ENCODE peak calls at places on chromosomes 2 and 18, in six cellular contexts. U, I, O, W, K and E are unnamed samples.
A peak's percentile ranks its signal among the peaks of the same experiment; 100 is the strongest.

GRCh38 chr2:100151310-100151709 is 8.9 kb upstream of the AFF3 start:
- DNase-seq in U (no peak), O (no peak), I (no peak), W (no peak), K (no peak), E (no peak)

GRCh38 chr2:177592397-177592796 is 199.8 kb downstream of the AGPS start:
- DNase-seq in U (no peak), W (no peak), I (no peak), O (no peak), K (no peak), E (no peak)

GRCh38 chr2:181190711-181191110 is 210.3 kb downstream of the UBE2E3 start:
- DNase-seq in I (no peak), U (no peak), O (no peak), W (no peak), K (no peak), E (peak; percentile 42)

GRCh38 chr2:203476881-203477280 is 58.2 kb downstream of the RAPH1 start:
- DNase-seq in I (no peak), W (no peak), O (no peak), K (no peak), U (no peak), E (no peak)

GRCh38 chr18:75183973-75184372 is 25.0 kb downstream of the PTGR3 start:
- DNase-seq in O (no peak), U (no peak), I (no peak), K (no peak), W (no peak), E (no peak)

GRCh38 chr2:176130153-176130916 is 830 bp downstream of the HOXD8 start:
- DNase-seq in I (peak; percentile 64), W (no peak), O (no peak), K (peak; percentile 82), U (peak; percentile 34), E (no peak)

GRCh38 chr2:217954051-217954450 is 48.7 kb downstream of the TNS1 start:
- DNase-seq in W (no peak), O (no peak), K (no peak), I (no peak), U (no peak), E (no peak)

GRCh38 chr2:226802573-226802972 is 3.0 kb upstream of the IRS1 start:
- DNase-seq in U (no peak), O (peak; percentile 86), I (peak; percentile 26), W (no peak), K (peak; percentile 59), E (peak; percentile 90)

GRCh38 chr18:77403969-77404535 is 154.4 kb downstream of the GALR1 start:
- DNase-seq in O (no peak), W (no peak), U (no peak), I (no peak), K (no peak), E (no peak)

GRCh38 chr2:16014041-16014787 is 73.9 kb downstream of the MYCN start:
- DNase-seq in O (no peak), K (no peak), U (no peak), W (no peak), I (no peak), E (no peak)

GRCh38 chr2:50556934-50557575 is 474.9 kb downstream of the NRXN1 start:
- DNase-seq in O (no peak), K (no peak), W (no peak), I (no peak), U (no peak), E (no peak)

GRCh38 chr2:15860760-15861159 is 79.6 kb upstream of the MYCN start:
- DNase-seq in K (no peak), O (no peak), W (no peak), I (no peak), U (no peak), E (no peak)

GRCh38 chr2:182018218-182018617 is 32.6 kb downstream of the PPP1R1C start:
- DNase-seq in O (no peak), U (no peak), K (peak; percentile 38), I (no peak), W (no peak), E (no peak)

GRCh38 chr2:203225423-203226039 is 13.3 kb upstream of the CYP20A1 start:
- DNase-seq in O (peak; percentile 35), I (no peak), W (no peak), K (peak; percentile 32), U (no peak), E (peak; percentile 43)

GRCh38 chr2:120607996-120608395 is 127.7 kb upstream of the GLI2 start:
- DNase-seq in U (no peak), K (no peak), O (no peak), W (no peak), I (no peak), E (no peak)

GRCh38 chr18:74436158-74436755 is 20.9 kb downstream of the DIPK1C start:
- DNase-seq in W (no peak), I (no peak), K (no peak), U (no peak), O (no peak), E (no peak)

GRCh38 chr2:145012806-145013205 is 492.9 kb upstream of the ZEB2 start:
- DNase-seq in O (no peak), U (no peak), I (no peak), K (no peak), W (no peak), E (peak; percentile 9)

GRCh38 chr2:233417282-233417681 is 63.0 kb downstream of the DGKD start:
- DNase-seq in I (no peak), O (no peak), U (no peak), W (no peak), K (no peak), E (no peak)

GRCh38 chr2:218406949-218407703 is 7.5 kb downstream of the CTDSP1 start:
- DNase-seq in O (no peak), U (no peak), I (no peak), K (peak; percentile 39), W (peak; percentile 27), E (peak; percentile 83)

GRCh38 chr2:241136661-241137260 is 12.5 kb downstream of the PASK start:
- DNase-seq in W (no peak), I (no peak), K (no peak), O (no peak), U (no peak), E (no peak)

GRCh38 chr2:41500895-41501294 is 546.9 kb upstream of the PKDCC start:
- DNase-seq in W (no peak), K (no peak), U (no peak), O (no peak), I (no peak), E (no peak)

GRCh38 chr2:18551623-18552022 is 8.8 kb downstream of the RDH14 start:
- DNase-seq in K (no peak), W (no peak), U (no peak), O (no peak), I (no peak), E (no peak)

GRCh38 chr2:3126686-3127278 is 250.8 kb downstream of the EIPR1 start:
- DNase-seq in O (no peak), U (no peak), K (peak; percentile 65), W (no peak), I (no peak), E (no peak)

GRCh38 chr2:201628545-201628944 is 14.8 kb downstream of the TMEM237 start:
- DNase-seq in O (no peak), U (no peak), I (no peak), W (no peak), K (no peak), E (no peak)

GRCh38 chr18:26574958-26575864 is 26.9 kb upstream of the KCTD1 start:
- DNase-seq in I (no peak), O (peak; percentile 52), W (no peak), K (peak; percentile 34), U (peak; percentile 64), E (peak; percentile 27)

GRCh38 chr2:105873281-105873680 is 128.6 kb downstream of the NCK2 start:
- DNase-seq in I (no peak), U (no peak), O (no peak), W (no peak), K (no peak), E (peak; percentile 61)

GRCh38 chr2:24907106-24907505 is 12.9 kb downstream of the ADCY3 start:
- DNase-seq in I (no peak), O (no peak), K (peak; percentile 23), U (no peak), W (no peak), E (peak; percentile 58)

GRCh38 chr2:67883316-67884080 is 179.3 kb downstream of the C1D start:
- DNase-seq in I (no peak), W (no peak), K (peak; percentile 64), U (no peak), O (no peak), E (no peak)

GRCh38 chr18:23499571-23499889 is 3.8 kb upstream of the RMC1 start:
- DNase-seq in U (no peak), I (no peak), W (no peak), K (no peak), O (no peak), E (no peak)

GRCh38 chr2:215712219-215712849 is 276.5 kb upstream of the FN1 start:
- DNase-seq in W (no peak), I (no peak), U (no peak), O (peak; percentile 18), K (peak; percentile 92), E (no peak)

GRCh38 chr2:3078684-3079083 is 298.9 kb downstream of the EIPR1 start:
- DNase-seq in O (no peak), K (no peak), U (no peak), I (no peak), W (no peak), E (no peak)

GRCh38 chr2:134763164-134763710 is 44.4 kb upstream of the TMEM163 start:
- DNase-seq in I (no peak), O (no peak), K (peak; percentile 12), U (no peak), W (no peak), E (no peak)
- TF ChIP-seq MYC in I (no peak), O (no peak), K (no peak), U (no peak), W (no peak), E (no peak)

DNA sequence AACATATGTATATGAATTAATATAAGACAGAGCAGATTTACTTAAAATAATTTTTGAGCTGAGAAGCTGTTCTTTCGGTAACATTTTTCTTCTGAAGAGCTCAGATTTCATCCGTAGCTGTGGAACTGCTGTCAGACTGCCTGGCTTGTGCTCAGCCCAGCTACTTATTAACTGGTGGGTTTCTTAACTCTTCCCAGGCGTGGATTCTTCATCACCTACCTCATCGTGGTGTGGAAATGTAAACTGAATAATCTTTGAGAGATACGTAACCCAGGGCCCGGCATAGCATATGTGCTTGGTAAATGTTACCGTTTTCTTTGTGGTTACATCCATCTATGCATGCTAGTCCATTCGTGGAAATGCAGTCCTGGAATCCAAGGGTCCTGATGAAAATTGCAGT is 145.0 kb downstream of the MCFD2 start:
- DNase-seq in U (peak; percentile 55), O (peak; percentile 90), K (no peak), W (no peak), I (no peak), E (no peak)
- TF ChIP-seq CTCF in U (no peak), O (no peak), K (no peak), W (no peak), I (no peak), E (no peak)

GRCh38 chr2:104820126-104820525 is 33.8 kb upstream of the POU3F3 start:
- DNase-seq in K (no peak), U (no peak), O (no peak), W (no peak), I (no peak), E (no peak)
- TF ChIP-seq POLR2A in K (no peak), U (no peak), O (no peak), W (no peak), I (no peak), E (no peak)

GRCh38 chr18:54775686-54776085 is 52.6 kb upstream of the RAB27B start:
- DNase-seq in U (peak; percentile 62), I (no peak), K (peak; percentile 68), O (no peak), W (no peak), E (peak; percentile 14)
- TF ChIP-seq MYC in U (no peak), I (no peak), K (no peak), O (no peak), W (no peak), E (no peak)